ENCODE peak calls at places on chromosomes 2 and 18, in ten cellular contexts. I, V, Q, J, G, L, F, W, Y and U are unnamed samples.

GRCh38 chr18:51617572-51618260 is 420.2 kb upstream of the MEX3C start:
- DNase-seq in Y (no peak), F (no peak), I (no peak), L (no peak), G (no peak), J (no peak), W (no peak), V (no peak), Q (no peak), U (no peak)

GRCh38 chr2:32246911-32247310 is 17.8 kb downstream of the NLRC4 start:
- DNase-seq in L (no peak), W (peak), I (no peak), G (no peak), J (no peak), V (no peak), Q (no peak), Y (no peak), F (no peak), U (no peak)

GRCh38 chr2:1704606-1705556 is 39.4 kb downstream of the PXDN start:
- DNase-seq in I (no peak), J (no peak), V (no peak), W (no peak), L (no peak), Q (no peak), G (no peak), Y (peak), F (no peak), U (no peak)

GRCh38 chr2:165196411-165196810 is 7.4 kb downstream of the SCN3A start:
- DNase-seq in W (no peak), V (no peak), J (no peak), F (no peak), L (no peak), I (no peak), G (no peak), Q (no peak), Y (no peak), U (no peak)

GRCh38 chr2:231297108-231297908 is 98.2 kb upstream of the B3GNT7 start:
- DNase-seq in Y (peak), V (no peak), L (no peak), Q (peak), G (no peak), W (peak), J (peak), I (peak), F (peak), U (peak)

GRCh38 chr2:20614201-20615045 is 36.5 kb downstream of the HS1BP3 start:
- DNase-seq in W (peak), F (no peak), J (no peak), V (no peak), G (no peak), L (no peak), I (no peak), Y (peak), Q (no peak), U (no peak)

GRCh38 chr18:8052237-8052701 is 485.2 kb downstream of the PTPRM start:
- DNase-seq in G (no peak), Y (peak), V (no peak), J (no peak), L (no peak), F (no peak), W (no peak), Q (no peak), I (no peak), U (no peak)

GRCh38 chr2:172336681-172337080 is 90.7 kb upstream of the ITGA6 start:
- DNase-seq in V (no peak), F (peak), Q (no peak), I (no peak), G (no peak), J (no peak), W (no peak), L (no peak), Y (no peak), U (peak)

GRCh38 chr2:41716497-41716896 is 331.3 kb upstream of the PKDCC start:
- DNase-seq in Q (no peak), J (no peak), F (no peak), V (no peak), L (no peak), W (no peak), G (no peak), Y (no peak), I (no peak), U (no peak)

GRCh38 chr2:27494284-27494943 is 586 bp downstream of the FNDC4 start:
- DNase-seq in Y (peak), W (peak), I (no peak), L (no peak), J (no peak), G (no peak), Q (peak), V (no peak), F (no peak), U (peak)

GRCh38 chr2:24359129-24359528 is 1.2 kb downstream of the ITSN2 start:
- DNase-seq in L (no peak), G (no peak), V (no peak), W (no peak), F (no peak), Q (no peak), J (no peak), I (no peak), Y (no peak), U (no peak)

GRCh38 chr2:239441261-239441701 is 40.5 kb upstream of the HDAC4 start:
- DNase-seq in L (no peak), J (no peak), F (no peak), G (no peak), Y (peak), Q (no peak), I (no peak), W (no peak), V (no peak), U (no peak)

GRCh38 chr18:77134611-77135010 is 2.0 kb upstream of the MBP start:
- DNase-seq in V (no peak), W (no peak), Q (no peak), G (no peak), J (no peak), Y (no peak), I (no peak), F (no peak), L (no peak), U (no peak)

GRCh38 chr2:69089244-69089643 is 76.3 kb downstream of the ANTXR1 start:
- DNase-seq in Q (no peak), F (no peak), G (no peak), V (no peak), J (no peak), Y (peak), I (no peak), W (no peak), L (no peak), U (no peak)

GRCh38 chr2:64913357-64913869 is 75.8 kb upstream of the SLC1A4 start:
- DNase-seq in Y (no peak), J (no peak), G (no peak), I (peak), F (no peak), Q (peak), V (no peak), L (no peak), W (peak), U (no peak)

GRCh38 chr2:173298536-173299097 is 56.1 kb upstream of the CDCA7 start:
- DNase-seq in W (no peak), J (no peak), F (no peak), G (no peak), V (no peak), Q (no peak), Y (peak), I (no peak), L (no peak), U (no peak)

GRCh38 chr2:71620116-71620515 is 166.8 kb downstream of the DYSF start:
- DNase-seq in J (no peak), Y (no peak), Q (no peak), L (no peak), W (no peak), G (no peak), F (no peak), V (no peak), I (no peak), U (no peak)

GRCh38 chr2:204299766-204300165 is 245.5 kb upstream of the PARD3B start:
- DNase-seq in W (no peak), L (no peak), F (no peak), V (no peak), Y (no peak), J (no peak), I (no peak), Q (no peak), G (no peak), U (no peak)

GRCh38 chr2:201471732-201472395 is 20.3 kb downstream of the STRADB start:
- DNase-seq in J (no peak), L (no peak), W (no peak), V (peak), Q (no peak), Y (peak), F (peak), I (no peak), G (peak), U (peak)

GRCh38 chr2:15494877-15495276 is 66.3 kb downstream of the NBAS start:
- DNase-seq in L (no peak), G (no peak), Y (no peak), F (no peak), V (no peak), J (no peak), Q (no peak), W (no peak), I (no peak), U (no peak)

GRCh38 chr18:68714356-68714706 is 577 bp downstream of the TMX3 start:
- DNase-seq in G (no peak), F (no peak), Q (no peak), J (no peak), W (no peak), V (no peak), L (no peak), Y (peak), I (no peak), U (peak)

GRCh38 chr2:223944704-223945531 is at the start of gene WDFY1:
- DNase-seq in G (no peak), V (peak), L (peak), F (peak), I (peak), Q (peak), J (peak), Y (peak), W (peak), U (peak)

GRCh38 chr18:57621252-57621607 is 406 bp downstream of the NARS1 start:
- DNase-seq in L (no peak), W (no peak), J (peak), G (no peak), I (no peak), Y (no peak), Q (no peak), V (no peak), F (no peak), U (peak)

GRCh38 chr2:8324164-8324848 is 357.6 kb upstream of the ID2 start:
- DNase-seq in V (no peak), F (no peak), G (no peak), I (no peak), W (no peak), Q (no peak), J (no peak), L (no peak), Y (peak), U (no peak)

GRCh38 chr2:200435379-200435778 is 74.5 kb downstream of the KCTD18 start:
- DNase-seq in G (peak), J (no peak), V (peak), Y (no peak), L (no peak), Q (no peak), I (no peak), W (no peak), F (peak), U (peak)

GRCh38 chr2:143946436-143947385 is 573.2 kb downstream of the ZEB2 start:
- DNase-seq in J (no peak), Y (no peak), V (no peak), I (no peak), L (no peak), W (no peak), F (peak), Q (no peak), G (peak), U (peak)

GRCh38 chr2:28663359-28663758 is 88.3 kb upstream of the PPP1CB start:
- DNase-seq in L (no peak), F (peak), G (no peak), I (no peak), W (no peak), V (no peak), Q (no peak), Y (peak), J (no peak), U (peak)

GRCh38 chr2:19872302-19872701 is 29.5 kb downstream of the TTC32 start:
- DNase-seq in W (no peak), I (no peak), L (no peak), V (no peak), G (no peak), J (no peak), Q (no peak), F (no peak), Y (no peak), U (no peak)

GRCh38 chr2:106664669-106665068 is 177.5 kb downstream of the CD8B2 start:
- DNase-seq in J (no peak), Q (no peak), Y (no peak), V (no peak), I (no peak), G (no peak), L (no peak), W (no peak), F (no peak), U (no peak)

GRCh38 chr2:150620371-150620770 is 132.9 kb upstream of the RND3 start:
- DNase-seq in L (no peak), G (no peak), Q (no peak), J (no peak), V (no peak), Y (no peak), I (no peak), F (no peak), W (no peak), U (no peak)